ENCODE peak calls at places on chromosomes 11 and 22, in nine cellular contexts. C is cerebellar nuclear complex; S is GM12891; V is Calu3; I is activated T-cell treated with anti-CD3 and anti-CD28 coated beads, Interleukin-2, amount 50 U/mL, for 24 hours; P is endothelial cell; O is HEK293T; T is iris pigment epithelial cell; Q is nucleus accumbens. R is an unnamed sample.

GRCh38 chr11:124602193-124602592 is 9.0 kb upstream of the PANX3 start:
- DNase-seq in C (no peak), S (no peak), V (no peak), I (no peak), P (no peak), O (no peak), T (no peak), Q (no peak), R (no peak)

GRCh38 chr11:63837719-63838118 is 1.2 kb upstream of the MARK2 start:
- DNase-seq in C (no peak), S (no peak), V (no peak), I (no peak), P (no peak), O (no peak), T (no peak), Q (no peak), R (no peak)

GRCh38 chr11:86948733-86949132 is 6.5 kb downstream of the FZD4 start:
- DNase-seq in C (no peak), S (no peak), V (no peak), I (no peak), P (no peak), O (no peak), T (no peak), Q (no peak), R (no peak)

GRCh38 chr11:34395916-34396555 is 38.2 kb upstream of the ABTB2 start:
- DNase-seq in C (no peak), S (no peak), V (no peak), I (no peak), P (no peak), O (no peak), T (peak), Q (no peak), R (no peak)

GRCh38 chr11:126465573-126466287 is 110.2 kb downstream of the ST3GAL4 start:
- DNase-seq in C (no peak), S (no peak), V (no peak), I (peak), P (no peak), O (no peak), T (no peak), Q (no peak), R (no peak)

GRCh38 chr11:133981156-133981555 is 24.4 kb upstream of the IGSF9B start:
- DNase-seq in C (no peak), S (no peak), V (no peak), I (no peak), P (no peak), O (no peak), T (no peak), Q (no peak), R (no peak)

GRCh38 chr11:118931576-118931975 is 5.8 kb upstream of the BCL9L start:
- DNase-seq in C (no peak), S (no peak), V (no peak), I (no peak), P (no peak), O (no peak), T (no peak), Q (no peak), R (no peak)

GRCh38 chr22:19290400-19291217 is 910 bp downstream of the CLTCL1 start:
- DNase-seq in C (no peak), S (no peak), V (no peak), I (peak), P (no peak), O (no peak), T (no peak), Q (no peak), R (peak)

GRCh38 chr11:116072133-116072532 is 567.9 kb upstream of the CADM1 start:
- DNase-seq in C (no peak), S (no peak), V (no peak), I (no peak), P (no peak), O (no peak), T (no peak), Q (no peak), R (no peak)

GRCh38 chr22:19175602-19176174 is 2.8 kb downstream of the SLC25A1 start:
- DNase-seq in C (no peak), S (no peak), V (no peak), I (no peak), P (no peak), O (no peak), T (no peak), Q (no peak), R (no peak)

GRCh38 chr11:20154381-20154780 is 5.9 kb downstream of the DBX1 start:
- DNase-seq in C (no peak), S (no peak), V (no peak), I (no peak), P (no peak), O (no peak), T (no peak), Q (no peak), R (no peak)

GRCh38 chr11:133787379-133788103 is 57.8 kb downstream of the SPATA19 start:
- DNase-seq in C (no peak), S (no peak), V (no peak), I (no peak), P (peak), O (peak), T (no peak), Q (no peak), R (no peak)

GRCh38 chr11:125274309-125274708 is 109.8 kb downstream of the PKNOX2 start:
- DNase-seq in C (no peak), S (no peak), V (no peak), I (no peak), P (no peak), O (no peak), T (no peak), Q (no peak), R (no peak)

GRCh38 chr11:134566311-134566710 is 154.3 kb upstream of the B3GAT1 start:
- DNase-seq in C (no peak), S (no peak), V (no peak), I (no peak), P (no peak), O (no peak), T (no peak), Q (no peak), R (peak)

GRCh38 chr11:80350541-80350940 is 909.7 kb upstream of the TENM4 start:
- DNase-seq in C (no peak), S (no peak), V (no peak), I (no peak), P (no peak), O (no peak), T (no peak), Q (no peak), R (no peak)

GRCh38 chr11:22244986-22245592 is 52.2 kb downstream of the ANO5 start:
- DNase-seq in C (no peak), S (no peak), V (peak), I (no peak), P (peak), O (peak), T (peak), Q (no peak), R (no peak)

GRCh38 chr22:17154971-17155370 is 4.1 kb downstream of the HDHD5 start:
- DNase-seq in C (no peak), S (no peak), V (no peak), I (no peak), P (no peak), O (no peak), T (no peak), Q (no peak), R (no peak)

GRCh38 chr11:68127791-68128681 is 6.8 kb upstream of the CHKA start:
- DNase-seq in C (no peak), S (no peak), V (peak), I (no peak), P (peak), O (no peak), T (peak), Q (peak), R (no peak)

GRCh38 chr22:36913431-36914382 is at the start of gene CSF2RB:
- DNase-seq in C (no peak), S (no peak), V (no peak), I (no peak), P (peak), O (no peak), T (no peak), Q (no peak), R (no peak)

GRCh38 chr22:46275455-46276129 is 7.8 kb downstream of the TTC38 start:
- DNase-seq in C (no peak), S (no peak), V (no peak), I (no peak), P (no peak), O (no peak), T (no peak), Q (no peak), R (no peak)

GRCh38 chr22:44085743-44086741 is 61.9 kb downstream of the PARVB start:
- DNase-seq in C (no peak), S (peak), V (peak), I (no peak), P (peak), O (peak), T (peak), Q (no peak), R (no peak)

GRCh38 chr11:118436639-118437045 is 350 bp downstream of the KMT2A start:
- DNase-seq in C (no peak), S (no peak), V (no peak), I (no peak), P (no peak), O (peak), T (peak), Q (no peak), R (no peak)

GRCh38 chr22:29987143-29987542 is 93.1 kb upstream of the HORMAD2 start:
- DNase-seq in C (no peak), S (no peak), V (no peak), I (no peak), P (peak), O (no peak), T (no peak), Q (peak), R (peak)

GRCh38 chr11:33197915-33198727 is 36.8 kb upstream of the CSTF3 start:
- DNase-seq in C (no peak), S (no peak), V (no peak), I (no peak), P (no peak), O (no peak), T (no peak), Q (no peak), R (no peak)

GRCh38 chr11:69398529-69399492 is 82.7 kb upstream of the LINC01488 start:
- DNase-seq in C (no peak), S (no peak), V (no peak), I (no peak), P (no peak), O (no peak), T (peak), Q (no peak), R (peak)

GRCh38 chr11:78332174-78332866 is 85.3 kb downstream of the GAB2 start:
- DNase-seq in C (no peak), S (no peak), V (no peak), I (no peak), P (no peak), O (no peak), T (peak), Q (no peak), R (no peak)

GRCh38 chr22:37750596-37751162 is 53.8 kb downstream of the TRIOBP start:
- DNase-seq in C (no peak), S (no peak), V (no peak), I (no peak), P (no peak), O (no peak), T (no peak), Q (no peak), R (no peak)

GRCh38 chr11:69910519-69911309 is 91.5 kb upstream of the FGF3 start:
- DNase-seq in C (no peak), S (no peak), V (no peak), I (no peak), P (no peak), O (no peak), T (no peak), Q (no peak), R (peak)

GRCh38 chr22:30396871-30397655 is at the start of gene SEC14L2:
- DNase-seq in C (peak), S (no peak), V (peak), I (peak), P (peak), O (peak), T (no peak), Q (peak), R (peak)

GRCh38 chr11:131875611-131876010 is 505.2 kb downstream of the NTM start:
- DNase-seq in C (no peak), S (no peak), V (no peak), I (no peak), P (no peak), O (no peak), T (no peak), Q (no peak), R (no peak)

GRCh38 chr22:40747361-40747760 is 68.1 kb downstream of the MCHR1 start:
- DNase-seq in C (no peak), S (no peak), V (no peak), I (no peak), P (no peak), O (no peak), T (no peak), Q (no peak), R (no peak)

R was measured in dorsolateral prefrontal cortex.